ENCODE peak calls at places on chromosomes 11 and 22, in five cellular contexts. N is GM23248; Y is heart left ventricle; Q is CD4-positive, CD25-positive, alpha-beta regulatory T cell; V is tibial artery. Z is an unnamed sample.

GRCh38 chr11:61923166-61924015 is 6.0 kb upstream of the RAB3IL1 start:
- DNase-seq in V (peak; percentile 91), Y (peak; percentile 75), Q (no peak), N (peak; percentile 72), Z (peak; percentile 59)

GRCh38 chr11:123920943-123921342 is 18.5 kb upstream of the OR4D5 start:
- DNase-seq in V (no peak), Q (no peak), Y (no peak), N (no peak), Z (no peak)

GRCh38 chr22:27823221-27823620 is 21.7 kb upstream of the MN1 start:
- DNase-seq in Y (no peak), V (no peak), N (no peak), Q (no peak), Z (no peak)

GRCh38 chr11:76551400-76551799 is 106.6 kb downstream of the EMSY start:
- DNase-seq in Q (peak; percentile 63), Y (no peak), N (peak; percentile 5), V (no peak), Z (no peak)

GRCh38 chr11:119318240-119319135 is 1.6 kb upstream of the MCAM start:
- DNase-seq in Q (peak; percentile 68), N (peak; percentile 84), Y (peak; percentile 62), V (no peak), Z (peak; percentile 84)

GRCh38 chr11:118744001-118744400 is 47.0 kb downstream of the DDX6 start:
- DNase-seq in V (no peak), N (peak; percentile 23), Q (no peak), Y (no peak), Z (no peak)

GRCh38 chr11:96393753-96394348 is 4.0 kb downstream of the JRKL start:
- DNase-seq in N (peak; percentile 75), Q (peak; percentile 49), Y (no peak), V (no peak), Z (no peak)

GRCh38 chr11:95596011-95596489 is 193.5 kb downstream of the FAM76B start:
- DNase-seq in Y (no peak), Q (no peak), N (peak; percentile 73), V (no peak), Z (no peak)

GRCh38 chr11:60923326-60923725 is 934 bp upstream of the TMEM132A start:
- DNase-seq in N (no peak), Q (no peak), V (no peak), Y (no peak), Z (no peak)

GRCh38 chr22:46539169-46539568 is 1.7 kb upstream of the CELSR1 start:
- DNase-seq in Q (no peak), V (no peak), N (no peak), Y (no peak), Z (no peak)

GRCh38 chr11:109150603-109151002 is 271.4 kb upstream of the C11orf87 start:
- DNase-seq in Q (no peak), N (no peak), Y (no peak), V (no peak), Z (no peak)

GRCh38 chr22:45548991-45549736 is 46.5 kb downstream of the FBLN1 start:
- DNase-seq in Y (no peak), V (peak; percentile 91), N (peak; percentile 97), Q (no peak), Z (peak; percentile 74)

GRCh38 chr11:95917188-95918036 is 6.5 kb downstream of the MTMR2 start:
- DNase-seq in N (no peak), Y (no peak), V (no peak), Q (no peak), Z (no peak)

DNA sequence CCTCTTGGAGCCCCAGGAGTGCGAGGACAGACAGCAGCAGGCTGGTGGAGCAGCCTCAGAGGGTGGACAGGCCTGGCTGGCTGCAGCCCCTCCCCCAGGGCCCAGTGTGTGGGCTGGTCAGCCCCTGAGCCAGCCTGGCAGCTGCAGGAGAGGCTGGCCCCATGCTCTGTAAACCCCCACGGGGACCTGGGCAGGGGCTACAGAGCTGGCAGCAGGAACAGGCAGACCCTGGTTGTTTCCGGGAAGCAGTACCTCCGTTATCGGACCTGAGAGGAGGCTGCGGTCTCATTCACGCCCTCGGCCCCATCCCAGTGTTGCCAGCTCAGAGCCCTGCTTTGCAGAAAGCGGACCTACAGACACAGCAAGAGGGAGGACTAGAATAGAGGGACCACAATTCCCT is 38.5 kb upstream of the COMT start:
- DNase-seq in Q (no peak), Y (no peak), V (no peak), N (no peak), Z (no peak)
- H3K4me3 ChIP-seq in Q (no peak overlapping the region), Y (no peak overlapping the region), V (no peak overlapping the region), N (no peak overlapping the region), Z (no peak overlapping the region)

GRCh38 chr11:134229131-134229790 is 4.8 kb downstream of the VPS26B start:
- DNase-seq in Q (no peak), V (no peak), N (peak; percentile 62), Y (no peak), Z (no peak)
- H3K4me1 ChIP-seq in Q (peaks cover 46% of the 10 kb centered on the region), V (no peaks in the 10 kb centered on the region), N (peaks cover 37% of the 10 kb centered on the region), Y (peaks cover 80% of the 10 kb centered on the region), Z (no peaks in the 10 kb centered on the region)

DNA sequence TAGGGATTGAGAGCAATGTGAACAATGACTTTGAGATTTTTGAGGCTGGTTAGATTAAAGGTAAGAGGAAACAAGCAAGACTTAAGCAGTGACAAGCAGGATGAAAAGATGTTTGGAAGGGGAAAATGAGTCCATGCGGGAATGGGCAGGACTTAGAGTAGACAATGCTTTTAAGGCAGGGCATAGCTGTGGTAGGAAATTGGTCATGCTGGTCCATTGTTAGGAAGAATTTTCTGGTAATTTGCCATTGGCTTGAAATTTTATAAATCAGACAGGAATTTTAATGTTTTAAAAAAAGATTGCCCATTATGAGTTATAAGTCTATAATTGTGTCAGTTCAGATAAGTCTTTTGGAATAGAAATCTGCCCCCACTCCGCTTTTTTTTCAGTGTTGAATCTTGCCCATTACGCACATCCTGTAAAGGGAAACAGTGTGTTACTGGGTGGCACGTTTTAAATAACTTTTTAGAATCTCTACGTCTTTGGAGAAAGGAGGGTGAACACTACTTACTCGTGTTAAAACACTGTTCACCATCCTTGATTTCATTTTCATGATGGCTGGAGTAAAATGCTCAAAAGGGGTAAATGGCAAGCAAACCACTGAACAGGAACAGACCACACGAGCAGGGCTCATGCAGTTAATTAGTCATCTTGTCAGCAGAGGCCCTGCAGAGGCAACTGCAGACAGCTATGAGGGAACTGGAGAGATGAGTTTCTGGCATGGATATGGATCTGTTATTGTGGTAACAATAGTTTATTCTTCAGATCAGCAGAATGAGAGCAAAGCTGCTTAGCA is 25.0 kb downstream of the SWAP70 start:
- DNase-seq in V (no peak), N (peak; percentile 88), Q (peak; percentile 57), Y (no peak), Z (peak; percentile 63)
- H3K4me3 ChIP-seq in V (no peak overlapping the region), N (peak overlapping the region; percentile 26), Q (peak overlapping the region; percentile 14), Y (peak overlapping the region; percentile 4), Z (no peak overlapping the region)

GRCh38 chr22:29207562-29208501 is 2.1 kb downstream of the EMID1 start:
- DNase-seq in Y (no peak), N (no peak), V (no peak), Q (no peak), Z (no peak)

GRCh38 chr22:29205598-29206371 is at the start of gene EMID1:
- DNase-seq in Q (no peak), Y (no peak), V (no peak), N (peak; percentile 57), Z (no peak)

GRCh38 chr22:29208502-29208862 is 2.8 kb downstream of the EMID1 start:
- DNase-seq in Q (no peak), V (no peak), Y (no peak), N (no peak), Z (no peak)

GRCh38 chr22:29206372-29207230 is 905 bp downstream of the EMID1 start:
- DNase-seq in Q (no peak), Y (no peak), V (no peak), N (no peak), Z (no peak)

DNA sequence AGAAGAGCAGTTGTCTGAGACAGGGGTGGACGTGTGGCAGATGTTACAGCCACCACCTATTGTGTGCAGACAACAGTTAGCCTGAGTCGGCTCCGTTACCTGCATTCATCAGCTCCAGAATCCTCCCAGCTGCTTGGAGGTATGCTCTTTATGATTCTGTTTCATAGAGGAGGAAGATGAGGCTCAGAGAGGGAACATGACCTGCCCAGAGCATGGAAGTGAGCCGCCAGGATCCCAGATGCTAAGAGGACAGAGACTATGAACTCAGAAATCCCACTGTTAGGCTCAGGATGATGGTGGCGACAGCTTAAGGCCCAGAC is 1.5 kb downstream of the EMID1 start:
- DNase-seq in V (no peak), Q (no peak), Y (no peak), N (no peak), Z (no peak)
- H3K4me1 ChIP-seq in V (no peaks in the 10 kb centered on the region), Q (peaks cover 14% of the 10 kb centered on the region), Y (peaks cover 18% of the 10 kb centered on the region), N (no peaks in the 10 kb centered on the region), Z (no peaks in the 10 kb centered on the region)

GRCh38 chr11:117181586-117182550 is 3.3 kb downstream of the SIDT2 start:
- DNase-seq in Q (no peak), Y (no peak), V (no peak), N (no peak), Z (no peak)

GRCh38 chr11:117179048-117179999 is 781 bp downstream of the SIDT2 start:
- DNase-seq in V (no peak), N (peak; percentile 73), Y (no peak), Q (peak; percentile 51), Z (peak; percentile 75)

GRCh38 chr11:117180020-117180419 is 1.5 kb downstream of the SIDT2 start:
- DNase-seq in Y (no peak), V (no peak), Q (no peak), N (peak; percentile 41), Z (peak; percentile 42)

GRCh38 chr11:117182551-117182935 is 4.0 kb downstream of the SIDT2 start:
- DNase-seq in Q (no peak), V (peak; percentile 19), N (no peak), Y (no peak), Z (no peak)

DNA sequence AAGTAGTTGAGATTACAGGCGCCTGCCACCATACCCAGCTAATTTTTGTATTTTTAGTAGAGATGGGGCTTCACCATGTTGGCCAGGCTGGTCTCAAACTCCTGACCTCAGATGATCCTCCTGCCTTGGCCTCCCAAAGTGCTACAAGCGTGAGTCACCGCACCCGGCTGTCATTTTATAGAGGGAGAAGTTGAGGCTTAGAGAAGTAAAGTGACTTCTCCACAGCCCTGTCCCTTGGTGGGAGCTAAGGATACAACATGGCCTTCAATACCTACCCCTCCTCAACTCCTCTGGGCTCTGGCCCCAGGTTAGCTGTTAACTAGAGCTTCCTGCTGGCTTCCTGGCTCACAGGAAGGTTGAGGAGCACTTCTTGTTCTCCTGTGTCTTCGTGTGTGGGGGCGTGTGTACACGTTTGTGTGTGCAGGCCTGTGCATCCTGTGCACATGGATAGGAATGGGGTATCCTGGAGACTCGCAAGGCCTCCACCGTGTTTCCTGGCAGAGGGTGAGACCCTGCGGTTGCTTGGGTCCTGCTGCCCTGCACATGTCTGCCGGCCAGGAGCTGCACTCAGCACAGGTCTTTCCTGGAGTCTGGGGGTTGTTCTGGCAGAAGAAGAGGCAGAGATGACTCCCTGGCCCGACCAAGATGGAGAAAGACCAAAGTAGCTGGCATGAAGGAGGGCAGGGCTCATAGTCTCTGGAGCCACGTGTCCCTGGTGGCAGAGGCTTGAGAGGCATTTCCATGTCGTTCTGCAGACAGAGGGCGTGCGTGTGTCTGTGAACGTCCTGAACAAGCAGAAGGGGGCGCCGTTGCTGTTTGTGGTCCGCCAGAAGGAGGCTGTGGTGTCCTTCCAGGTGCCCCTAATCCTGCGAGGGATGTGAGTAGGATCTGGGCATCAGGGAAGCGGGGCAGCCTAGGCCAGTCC is 2.4 kb downstream of the SIDT2 start:
- DNase-seq in V (peak; percentile 82), Q (peak; percentile 81), N (peak; percentile 87), Y (peak; percentile 67), Z (peak; percentile 83)
- H3K4me3 ChIP-seq in V (peak overlapping the region; percentile 97), Q (peak overlapping the region; percentile 0), N (peak overlapping the region; percentile 95), Y (no peak overlapping the region), Z (peak overlapping the region; percentile 95)

GRCh38 chr11:57792870-57793269 is 31.3 kb downstream of the CTNND1 start:
- DNase-seq in Q (peak; percentile 15), N (no peak), V (no peak), Y (no peak), Z (no peak)
- H3K4me1 ChIP-seq in Q (peaks cover 25% of the 10 kb centered on the region), N (peaks cover 11% of the 10 kb centered on the region), V (no peaks in the 10 kb centered on the region), Y (peaks cover 65% of the 10 kb centered on the region), Z (peaks cover 8% of the 10 kb centered on the region)

Z was measured in Peyer's patch.